ENCODE peak calls at places on chromosomes 2 and 18, in nine cellular contexts. V is HepG2, C is suprapubic skin, L is K562, K is sigmoid colon, I is transverse colon, M is prostate gland, E is HCT116, U is endothelial cell of umbilical vein. Q is an unnamed sample.

GRCh38 chr18:77008576-77009315 is 123.8 kb downstream of the MBP start:
- DNase-seq in E (no peak), K (no peak), V (no peak), U (no peak), I (no peak), M (no peak), C (no peak), L (no peak), Q (no peak)

GRCh38 chr2:237154050-237154638 is 68.5 kb downstream of the COPS8 start:
- DNase-seq in K (no peak), I (no peak), V (peak), C (no peak), L (peak), U (peak), E (peak), M (no peak), Q (peak)

GRCh38 chr2:20288941-20289340 is 61.7 kb downstream of the PUM2 start:
- DNase-seq in K (no peak), I (no peak), U (no peak), M (no peak), E (peak), C (no peak), V (no peak), L (peak), Q (no peak)

GRCh38 chr2:54000524-54000923 is 29.7 kb upstream of the PSME4 start:
- DNase-seq in C (no peak), K (no peak), M (no peak), L (peak), U (peak), V (no peak), E (no peak), I (no peak), Q (no peak)

GRCh38 chr2:127090281-127091128 is 16.4 kb downstream of the BIN1 start:
- DNase-seq in M (no peak), L (no peak), C (no peak), K (no peak), U (no peak), V (no peak), I (no peak), E (no peak), Q (no peak)

GRCh38 chr2:104793971-104794370 is 59.9 kb upstream of the POU3F3 start:
- DNase-seq in L (no peak), C (no peak), U (no peak), M (no peak), I (no peak), E (no peak), K (no peak), V (no peak), Q (no peak)

GRCh38 chr18:49227456-49227855 is 233.0 kb downstream of the DYM start:
- DNase-seq in E (no peak), V (no peak), M (no peak), L (no peak), U (peak), C (no peak), I (peak), K (no peak), Q (no peak)

GRCh38 chr2:32768387-32769174 is 140.7 kb downstream of the TTC27 start:
- DNase-seq in M (no peak), V (no peak), E (no peak), K (no peak), U (no peak), C (no peak), I (no peak), L (peak), Q (no peak)

GRCh38 chr2:41709702-41710599 is 337.9 kb upstream of the PKDCC start:
- DNase-seq in I (no peak), U (no peak), K (no peak), C (no peak), V (no peak), L (no peak), M (no peak), E (no peak), Q (no peak)

GRCh38 chr2:218501665-218502064 is 66.5 kb downstream of the USP37 start:
- DNase-seq in V (no peak), C (no peak), M (no peak), U (peak), L (no peak), E (no peak), I (no peak), K (no peak), Q (no peak)

GRCh38 chr2:22634167-22634566 is 750.8 kb upstream of the KLHL29 start:
- DNase-seq in C (no peak), U (no peak), M (no peak), V (no peak), L (no peak), K (no peak), E (no peak), I (no peak), Q (no peak)

GRCh38 chr18:43642647-43643046 is 365.4 kb upstream of the SYT4 start:
- DNase-seq in K (no peak), U (no peak), E (no peak), L (no peak), I (no peak), M (no peak), V (no peak), C (no peak), Q (no peak)

GRCh38 chr18:43650423-43650822 is 373.1 kb upstream of the SYT4 start:
- DNase-seq in V (no peak), I (no peak), L (no peak), E (no peak), K (no peak), M (no peak), C (no peak), U (no peak), Q (no peak)

GRCh38 chr18:43651067-43651466 is 373.8 kb upstream of the SYT4 start:
- DNase-seq in U (no peak), K (no peak), I (no peak), C (no peak), M (no peak), L (no peak), V (no peak), E (no peak), Q (no peak)

GRCh38 chr18:43648002-43648401 is 370.7 kb upstream of the SYT4 start:
- DNase-seq in K (no peak), L (no peak), M (no peak), I (no peak), E (no peak), C (no peak), U (no peak), V (no peak), Q (no peak)
- TF ChIP-seq CTCF in K (no peak), L (no peak), M (no peak), I (no peak), E (no peak), C (no peak), U (no peak), V (no peak), Q (no peak)

DNA sequence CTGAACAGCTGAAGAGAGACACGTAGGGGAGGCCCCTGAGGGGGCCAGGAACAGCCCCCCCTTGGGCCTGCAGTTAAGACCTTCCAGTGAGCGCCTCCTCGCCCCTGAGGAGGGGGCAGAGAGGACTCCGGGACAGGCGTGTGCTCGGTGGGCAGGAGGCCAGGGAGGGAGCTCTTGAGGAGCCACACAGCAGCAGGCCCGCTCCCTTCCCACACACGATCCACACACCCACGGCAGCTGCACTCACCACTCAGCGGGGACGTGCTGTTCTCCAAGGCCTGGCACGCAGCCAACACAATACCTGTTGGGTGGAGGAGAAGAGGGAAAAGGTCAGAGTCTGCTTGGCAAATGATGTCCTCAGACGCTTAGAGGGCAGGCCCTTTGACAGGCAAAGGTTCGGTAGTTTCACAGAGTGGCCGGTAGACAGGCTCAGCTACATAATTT is 39.0 kb downstream of the TGFA start:
- DNase-seq in V (peak), I (peak), E (no peak), M (peak), U (no peak), K (no peak), C (peak), L (no peak), Q (peak)
- TF ChIP-seq POLR2AphosphoS5 in V (no peak), I (peak), E (no peak), M (no peak), U (no peak), K (no peak), C (peak), L (no peak), Q (no peak)

DNA sequence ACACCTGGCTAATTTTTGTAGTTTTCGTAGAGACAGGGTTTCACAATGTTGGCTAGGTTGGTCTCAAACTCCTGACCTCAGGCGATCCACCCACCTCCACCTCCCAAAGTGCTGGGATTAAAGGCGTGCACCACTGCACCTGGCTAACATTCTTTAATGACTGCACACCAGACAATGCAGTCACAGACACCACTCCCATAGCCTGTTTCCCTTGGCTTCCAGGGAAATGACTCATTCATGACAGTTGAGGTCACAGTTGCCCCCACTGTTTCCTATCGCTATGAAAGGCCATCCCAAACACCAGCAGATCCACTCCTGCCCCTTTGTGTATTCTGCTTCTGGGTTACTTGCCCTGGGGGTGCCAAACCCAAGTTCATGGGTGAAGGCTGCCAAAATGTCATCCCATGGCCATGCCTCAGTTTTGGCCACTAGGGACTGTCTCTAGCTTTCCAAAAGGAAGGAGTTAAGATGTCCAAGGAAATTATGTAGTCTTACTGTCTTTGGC is 8.7 kb downstream of the CHMP1B start:
- DNase-seq in M (no peak), L (no peak), I (peak), V (peak), E (peak), C (no peak), K (no peak), U (peak), Q (no peak)
- TF ChIP-seq POLR2A in M (no peak), L (no peak), I (no peak), V (no peak), E (no peak), C (no peak), K (no peak), U (no peak), Q (no peak)

DNA sequence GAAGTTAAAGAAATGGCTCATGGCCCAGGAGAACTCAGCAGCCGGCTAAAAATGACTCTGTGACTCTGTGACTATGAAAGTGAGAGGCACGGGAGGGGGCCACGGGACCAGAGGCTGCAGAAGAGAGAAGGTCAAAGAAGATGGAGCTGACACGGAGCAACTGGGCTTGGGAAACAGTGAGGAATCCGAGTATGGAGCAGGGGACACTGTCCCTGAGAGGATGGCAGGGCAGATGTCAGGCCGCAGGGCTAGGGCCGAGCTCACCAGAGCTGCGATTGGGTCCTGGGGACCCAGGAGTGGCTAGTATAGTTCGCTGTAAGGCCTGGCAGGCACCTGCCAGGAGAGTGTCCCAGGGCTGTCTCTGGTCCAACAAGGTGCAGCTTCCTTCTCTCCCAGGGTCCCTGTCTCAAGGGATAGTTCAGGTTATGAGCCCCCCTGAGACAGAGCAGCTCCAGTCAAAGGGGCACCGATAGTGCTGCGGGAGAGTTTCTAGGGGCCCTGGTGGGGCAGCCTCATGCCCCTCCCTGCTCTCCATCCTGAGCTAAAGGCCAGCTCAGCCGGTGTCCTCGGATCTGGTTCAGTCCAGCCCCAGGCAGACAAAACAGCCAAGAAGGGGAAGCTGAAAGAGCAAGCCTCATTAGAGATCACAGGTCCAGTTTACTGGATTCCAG is 42.7 kb downstream of the CIB4 start:
- DNase-seq in K (peak), V (no peak), M (no peak), L (no peak), U (no peak), E (no peak), C (no peak), I (no peak), Q (peak)
- TF ChIP-seq CTCF in K (no peak), V (no peak), M (no peak), L (no peak), U (no peak), E (no peak), C (no peak), I (no peak), Q (no peak)